ENCODE peak calls at places on chromosomes 4 and X, in ten cellular contexts. E is stomach, B is mesendoderm, D is sigmoid colon, G is left ventricle myocardium inferior, P is GM23248, O is MG63, A is ovary, Q is endodermal cell, Z is lung. S is an unnamed sample. For H3K36me3, the result is how much of the 10 kb centered on the place peaks cover.

GRCh38 chr4:14771091-14771490 is 231.2 kb upstream of the CPEB2 start:
- DNase-seq in E (no peak), B (no peak), D (no peak), G (no peak), P (no peak), O (peak), A (no peak), Q (no peak), Z (no peak), S (no peak)

GRCh38 chr4:134343661-134344060 is 142.1 kb upstream of the PABPC4L start:
- DNase-seq in E (no peak), B (no peak), D (no peak), G (no peak), P (no peak), O (no peak), A (no peak), Q (no peak), Z (no peak), S (no peak)

GRCh38 chrX:103428525-103428924 is 52.2 kb downstream of the BEX3 start:
- DNase-seq in E (no peak), B (peak), D (no peak), G (no peak), P (no peak), O (no peak), A (no peak), Q (peak), Z (no peak), S (no peak)

GRCh38 chr4:85177092-85177491 is 210.6 kb upstream of the WDFY3 start:
- DNase-seq in E (no peak), B (no peak), D (no peak), G (no peak), P (no peak), O (no peak), A (no peak), Q (no peak), Z (no peak), S (no peak)

GRCh38 chrX:41734530-41734929 is 10.5 kb downstream of the GPR82 start:
- DNase-seq in E (no peak), B (peak), D (no peak), G (no peak), P (peak), O (no peak), A (no peak), Q (peak), Z (no peak), S (peak)

GRCh38 chrX:19334945-19335626 is 8.6 kb upstream of the PDHA1 start:
- DNase-seq in E (no peak), B (peak), D (no peak), G (no peak), P (no peak), O (no peak), A (no peak), Q (peak), Z (no peak), S (no peak)

GRCh38 chrX:2147928-2148327 is 352.8 kb downstream of the DHRSX start:
- DNase-seq in E (no peak), B (no peak), D (no peak), G (no peak), P (no peak), O (no peak), A (no peak), Q (no peak), Z (no peak), S (no peak)

GRCh38 chr4:105637409-105638258 is 70.9 kb downstream of the INTS12 start:
- DNase-seq in E (peak), B (no peak), D (peak), G (peak), P (peak), O (no peak), A (no peak), Q (no peak), Z (peak), S (peak)

GRCh38 chrX:71131510-71131909 is 13.1 kb downstream of the MED12 start:
- DNase-seq in E (no peak), B (no peak), D (no peak), G (no peak), P (no peak), O (no peak), A (no peak), Q (no peak), Z (no peak), S (no peak)

GRCh38 chrX:71128915-71129765 is 10.7 kb downstream of the MED12 start:
- DNase-seq in E (peak), B (peak), D (peak), G (peak), P (peak), O (peak), A (peak), Q (peak), Z (peak), S (peak)

GRCh38 chrX:71128166-71128833 is 9.9 kb downstream of the MED12 start:
- DNase-seq in E (no peak), B (no peak), D (no peak), G (no peak), P (peak), O (no peak), A (no peak), Q (no peak), Z (no peak), S (peak)
- H3K36me3 ChIP-seq in E (half or more), B (under half), D (under half), G (half or more), P (under half), O (under half), A (under half), Q (under half), Z (under half), S (under half)

GRCh38 chr4:2742081-2742822 is 13.9 kb downstream of the TNIP2 start:
- DNase-seq in E (no peak), B (no peak), D (no peak), G (no peak), P (no peak), O (no peak), A (no peak), Q (no peak), Z (no peak), S (no peak)

GRCh38 chr4:2742823-2743517 is 13.2 kb downstream of the TNIP2 start:
- DNase-seq in E (no peak), B (no peak), D (no peak), G (no peak), P (no peak), O (no peak), A (no peak), Q (no peak), Z (no peak), S (no peak)

GRCh38 chr4:2744576-2745270 is 11.4 kb downstream of the TNIP2 start:
- DNase-seq in E (no peak), B (no peak), D (no peak), G (no peak), P (no peak), O (no peak), A (no peak), Q (no peak), Z (no peak), S (no peak)

GRCh38 chr4:2743518-2744445 is 12.4 kb downstream of the TNIP2 start:
- DNase-seq in E (peak), B (no peak), D (no peak), G (no peak), P (no peak), O (no peak), A (no peak), Q (no peak), Z (no peak), S (no peak)

DNA sequence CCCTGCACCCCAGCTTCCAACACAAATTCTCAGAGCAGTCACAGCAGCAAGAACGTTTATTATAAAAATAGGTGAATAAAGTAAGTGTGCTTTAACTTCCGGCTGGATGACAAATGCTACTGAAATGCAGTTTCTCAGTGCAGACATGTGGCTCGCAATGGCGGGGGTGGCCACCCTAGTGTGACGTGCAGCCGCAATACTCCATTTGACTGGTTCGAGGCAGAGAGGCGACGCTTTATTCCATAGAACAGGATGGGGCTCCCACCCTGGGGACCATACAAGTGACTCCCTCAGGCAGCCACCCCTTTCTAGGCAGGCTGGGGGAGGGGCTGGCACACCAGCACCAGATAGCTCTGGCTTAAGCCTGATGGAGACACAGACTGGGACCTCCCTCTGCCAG is 14.5 kb downstream of the TNIP2 start:
- DNase-seq in E (no peak), B (no peak), D (no peak), G (no peak), P (peak), O (no peak), A (no peak), Q (no peak), Z (no peak), S (no peak)
- H3K36me3 ChIP-seq in E (half or more), B (under half), D (under half), G (half or more), P (under half), O (under half), A (under half), Q (under half), Z (under half), S (under half)

GRCh38 chr4:48509543-48509942 is 19.5 kb downstream of the ZAR1 start:
- DNase-seq in E (no peak), B (no peak), D (no peak), G (no peak), P (peak), O (no peak), A (no peak), Q (no peak), Z (no peak), S (no peak)

GRCh38 chr4:48504352-48504751 is 14.3 kb downstream of the ZAR1 start:
- DNase-seq in E (no peak), B (no peak), D (no peak), G (no peak), P (no peak), O (no peak), A (no peak), Q (no peak), Z (no peak), S (no peak)

GRCh38 chr4:48506716-48507115 is 16.7 kb downstream of the ZAR1 start:
- DNase-seq in E (no peak), B (no peak), D (no peak), G (no peak), P (no peak), O (no peak), A (no peak), Q (no peak), Z (no peak), S (no peak)
- H3K36me3 ChIP-seq in E (half or more), B (under half), D (under half), G (half or more), P (under half), O (under half), A (under half), Q (half or more), Z (under half), S (under half)

DNA sequence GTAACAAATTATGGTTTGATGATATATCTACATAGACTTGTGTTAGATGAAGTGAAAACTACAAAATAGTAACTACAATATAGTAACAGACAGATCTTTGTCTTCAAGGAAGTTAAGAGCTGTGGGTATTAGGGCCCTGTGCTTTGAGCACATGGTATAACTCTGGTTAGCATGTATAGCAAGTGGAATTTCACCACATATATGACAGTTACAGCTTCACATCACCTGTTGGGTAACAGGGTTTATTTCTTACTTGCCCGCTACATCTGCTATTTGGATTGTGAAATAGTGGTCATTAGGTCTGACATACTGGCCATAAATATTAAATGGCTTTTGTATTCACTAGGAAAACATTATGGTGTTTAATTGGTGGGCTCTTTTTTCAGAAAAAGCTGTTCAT is 20.2 kb downstream of the OFD1 start:
- DNase-seq in E (no peak), B (no peak), D (no peak), G (no peak), P (no peak), O (no peak), A (no peak), Q (no peak), Z (no peak), S (no peak)
- H3K36me3 ChIP-seq in E (half or more), B (under half), D (under half), G (under half), P (under half), O (under half), A (under half), Q (half or more), Z (under half), S (under half)

GRCh38 chr4:26425953-26426352 is 64.3 kb downstream of the CCKAR start:
- DNase-seq in E (no peak), B (no peak), D (no peak), G (no peak), P (no peak), O (no peak), A (no peak), Q (no peak), Z (no peak), S (no peak)

GRCh38 chr4:26424838-26425237 is 65.4 kb downstream of the CCKAR start:
- DNase-seq in E (no peak), B (no peak), D (no peak), G (no peak), P (peak), O (no peak), A (no peak), Q (no peak), Z (no peak), S (no peak)

GRCh38 chr4:26426892-26427291 is 63.4 kb downstream of the CCKAR start:
- DNase-seq in E (no peak), B (no peak), D (no peak), G (no peak), P (no peak), O (no peak), A (no peak), Q (no peak), Z (no peak), S (no peak)

GRCh38 chr4:26420903-26421302 is 69.4 kb downstream of the CCKAR start:
- DNase-seq in E (no peak), B (no peak), D (no peak), G (no peak), P (peak), O (peak), A (no peak), Q (no peak), Z (no peak), S (no peak)

DNA sequence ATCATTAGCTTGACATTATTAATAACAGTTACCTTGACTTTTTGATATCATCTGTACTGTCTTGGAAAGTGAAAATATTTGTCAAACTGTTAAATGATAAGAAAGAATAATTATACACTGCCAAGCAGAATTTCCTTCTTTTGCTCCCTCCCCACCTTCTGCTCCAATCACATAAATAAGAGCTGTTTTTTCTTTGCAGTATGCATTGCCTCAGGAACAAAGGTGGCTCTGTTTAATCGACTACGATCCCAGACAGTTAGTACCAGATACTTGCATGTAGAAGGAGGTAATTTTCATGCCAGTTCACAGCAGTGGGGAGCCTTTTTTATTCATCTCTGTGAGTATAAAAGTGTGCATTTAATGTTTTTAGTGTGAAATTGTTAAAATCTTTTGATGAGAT is 66.1 kb downstream of the CCKAR start:
- DNase-seq in E (no peak), B (no peak), D (no peak), G (no peak), P (no peak), O (no peak), A (no peak), Q (no peak), Z (no peak), S (no peak)
- H3K36me3 ChIP-seq in E (half or more), B (under half), D (under half), G (half or more), P (under half), O (half or more), A (under half), Q (half or more), Z (under half), S (under half)

GRCh38 chr4:182905038-182905437 is 12.1 kb downstream of the DCTD start:
- DNase-seq in E (no peak), B (peak), D (no peak), G (no peak), P (no peak), O (no peak), A (no peak), Q (no peak), Z (no peak), S (peak)

GRCh38 chr4:182904271-182904761 is 12.9 kb downstream of the DCTD start:
- DNase-seq in E (no peak), B (peak), D (no peak), G (no peak), P (no peak), O (no peak), A (no peak), Q (peak), Z (no peak), S (no peak)

GRCh38 chr4:182913036-182913435 is 4.2 kb downstream of the DCTD start:
- DNase-seq in E (no peak), B (no peak), D (no peak), G (no peak), P (no peak), O (no peak), A (no peak), Q (no peak), Z (no peak), S (no peak)

GRCh38 chr4:182906786-182907185 is 10.4 kb downstream of the DCTD start:
- DNase-seq in E (no peak), B (no peak), D (no peak), G (no peak), P (no peak), O (no peak), A (no peak), Q (no peak), Z (no peak), S (no peak)

DNA sequence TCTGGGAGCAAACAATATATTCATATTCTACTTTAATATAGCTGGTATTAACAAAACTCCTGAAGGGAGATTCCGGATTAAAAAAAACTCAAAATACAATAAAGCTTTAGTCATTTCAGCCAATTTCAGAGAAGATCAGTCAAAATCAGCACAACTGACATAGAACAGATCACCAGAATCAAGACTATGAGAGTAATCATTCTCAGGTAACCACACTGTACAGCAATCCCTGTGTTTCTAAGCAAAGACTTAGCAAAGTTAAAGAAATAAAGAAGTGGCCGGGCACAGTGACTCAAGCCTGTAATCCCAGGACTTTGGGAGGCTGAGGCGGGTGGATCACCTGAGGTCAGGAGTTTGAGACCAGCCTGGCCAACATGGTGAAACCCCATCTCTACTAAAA is 9.1 kb downstream of the DCTD start:
- DNase-seq in E (no peak), B (no peak), D (no peak), G (no peak), P (no peak), O (no peak), A (no peak), Q (no peak), Z (no peak), S (no peak)
- H3K36me3 ChIP-seq in E (half or more), B (under half), D (under half), G (half or more), P (half or more), O (under half), A (under half), Q (half or more), Z (under half), S (under half)

DNA sequence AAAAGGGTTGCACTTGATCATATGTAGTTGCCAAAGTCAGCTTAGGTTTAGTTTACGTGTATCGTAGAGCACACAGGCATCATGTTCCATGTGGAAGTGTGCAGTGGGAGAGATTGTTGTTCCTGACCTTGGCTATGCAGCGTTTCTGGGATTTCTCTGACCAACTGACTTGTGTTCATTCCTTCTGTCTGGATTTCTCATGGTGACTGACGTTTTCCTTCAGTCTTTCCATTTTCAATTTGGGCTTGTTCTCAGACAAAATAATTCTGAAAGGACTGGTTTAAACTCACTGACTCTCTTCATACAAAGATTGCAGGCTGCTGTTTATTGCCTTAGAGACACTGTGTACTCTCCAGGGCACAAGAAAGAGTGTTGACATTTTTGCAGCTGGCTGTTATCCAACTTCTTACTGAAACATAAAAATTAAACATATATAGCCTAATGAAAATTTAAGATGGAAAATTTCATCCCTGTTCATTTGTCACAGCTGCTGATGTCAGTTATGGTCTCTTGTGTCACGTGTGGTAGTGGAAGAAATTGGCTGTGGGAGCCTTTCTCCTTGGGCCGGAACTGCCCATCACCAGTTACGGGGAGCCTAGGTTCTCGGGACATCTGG is 95.4 kb downstream of the TNIP2 start:
- DNase-seq in E (no peak), B (no peak), D (peak), G (no peak), P (no peak), O (no peak), A (no peak), Q (no peak), Z (no peak), S (no peak)
- H3K36me3 ChIP-seq in E (half or more), B (under half), D (under half), G (half or more), P (under half), O (under half), A (under half), Q (half or more), Z (under half), S (under half)

S was measured in adrenal gland.